ENCODE peak calls at places on chromosomes 6 and 20, in four cellular contexts. One of them, this sample, is unnamed.
A peak's percentile ranks its signal among the peaks of the same experiment; 100 is the strongest.

GRCh38 chr6:151027936-151028838 is 162.7 kb downstream of the MTHFD1L start:
- DNase-seq in adrenal gland: no peak
- DNase-seq in CD8-positive, alpha-beta memory T cell: no peak
- DNase-seq in left ventricle myocardium superior: no peak
- DNase-seq in this sample: no peak

GRCh38 chr6:2733736-2734480 is 16.8 kb downstream of the MYLK4 start:
- DNase-seq in CD8-positive, alpha-beta memory T cell: no peak
- DNase-seq in left ventricle myocardium superior: peak; percentile 74
- DNase-seq in adrenal gland: no peak
- DNase-seq in this sample: no peak

GRCh38 chr6:6806793-6807518 is 218.4 kb downstream of the LY86 start:
- DNase-seq in adrenal gland: no peak
- DNase-seq in left ventricle myocardium superior: peak; percentile 65
- DNase-seq in CD8-positive, alpha-beta memory T cell: no peak
- DNase-seq in this sample: no peak

GRCh38 chr6:159455700-159456274 is 237.3 kb downstream of the SOD2 start:
- DNase-seq in adrenal gland: no peak
- DNase-seq in left ventricle myocardium superior: no peak
- DNase-seq in CD8-positive, alpha-beta memory T cell: no peak
- DNase-seq in this sample: no peak

GRCh38 chr6:117613920-117614535 is 11.7 kb upstream of the GOPC start:
- DNase-seq in CD8-positive, alpha-beta memory T cell: no peak
- DNase-seq in left ventricle myocardium superior: no peak
- DNase-seq in adrenal gland: no peak
- DNase-seq in this sample: no peak

GRCh38 chr6:129929433-129929832 is 68.3 kb upstream of the TMEM244 start:
- DNase-seq in left ventricle myocardium superior: no peak
- DNase-seq in adrenal gland: peak; percentile 19
- DNase-seq in CD8-positive, alpha-beta memory T cell: no peak
- DNase-seq in this sample: no peak

GRCh38 chr6:90274481-90275030 is 22.1 kb downstream of the BACH2 start:
- DNase-seq in adrenal gland: no peak
- DNase-seq in left ventricle myocardium superior: no peak
- DNase-seq in CD8-positive, alpha-beta memory T cell: peak; percentile 77
- DNase-seq in this sample: peak; percentile 98

GRCh38 chr6:5116243-5116991 is 31.3 kb downstream of the PPP1R3G start:
- DNase-seq in adrenal gland: no peak
- DNase-seq in left ventricle myocardium superior: no peak
- DNase-seq in CD8-positive, alpha-beta memory T cell: no peak
- DNase-seq in this sample: no peak

GRCh38 chr6:158049055-158050028 is 67.7 kb downstream of the SYNJ2 start:
- DNase-seq in adrenal gland: no peak
- DNase-seq in left ventricle myocardium superior: peak; percentile 16
- DNase-seq in CD8-positive, alpha-beta memory T cell: no peak
- DNase-seq in this sample: no peak

GRCh38 chr6:168367285-168367720 is 47.7 kb upstream of the DACT2 start:
- DNase-seq in CD8-positive, alpha-beta memory T cell: no peak
- DNase-seq in adrenal gland: no peak
- DNase-seq in left ventricle myocardium superior: peak; percentile 29
- DNase-seq in this sample: no peak

GRCh38 chr6:52642381-52642780 is 28.5 kb upstream of the TMEM14A start:
- DNase-seq in left ventricle myocardium superior: no peak
- DNase-seq in CD8-positive, alpha-beta memory T cell: no peak
- DNase-seq in adrenal gland: no peak
- DNase-seq in this sample: no peak

GRCh38 chr6:28738396-28738765 is 185.4 kb downstream of the TRIM27 start:
- DNase-seq in adrenal gland: no peak
- DNase-seq in left ventricle myocardium superior: no peak
- DNase-seq in CD8-positive, alpha-beta memory T cell: no peak
- DNase-seq in this sample: no peak

GRCh38 chr20:32189691-32190607 is 17.6 kb downstream of the PLAGL2 start:
- DNase-seq in left ventricle myocardium superior: peak; percentile 68
- DNase-seq in CD8-positive, alpha-beta memory T cell: peak; percentile 24
- DNase-seq in adrenal gland: peak; percentile 38
- DNase-seq in this sample: peak; percentile 37

GRCh38 chr6:155248021-155249001 is 15.5 kb upstream of the CLDN20 start:
- DNase-seq in adrenal gland: peak; percentile 38
- DNase-seq in left ventricle myocardium superior: no peak
- DNase-seq in CD8-positive, alpha-beta memory T cell: no peak
- DNase-seq in this sample: no peak

GRCh38 chr6:68139130-68139529 is 496.0 kb upstream of the ADGRB3 start:
- DNase-seq in left ventricle myocardium superior: no peak
- DNase-seq in CD8-positive, alpha-beta memory T cell: no peak
- DNase-seq in adrenal gland: no peak
- DNase-seq in this sample: no peak

GRCh38 chr20:22160254-22160653 is 424.1 kb downstream of the FOXA2 start:
- DNase-seq in adrenal gland: no peak
- DNase-seq in left ventricle myocardium superior: no peak
- DNase-seq in CD8-positive, alpha-beta memory T cell: no peak
- DNase-seq in this sample: no peak

GRCh38 chr6:157982297-157982579 is 575 bp downstream of the SYNJ2 start:
- DNase-seq in adrenal gland: no peak
- DNase-seq in CD8-positive, alpha-beta memory T cell: no peak
- DNase-seq in left ventricle myocardium superior: peak; percentile 59
- DNase-seq in this sample: peak; percentile 16

This sample was measured in central memory CD4-positive, alpha-beta T cell.